ENCODE peak calls at places on chromosomes 3 and 15, in four cellular contexts. G is GM23248, I is fibroblast of lung, N is GM23338. W is an unnamed sample.
A peak's percentile ranks its signal among the peaks of the same experiment; 100 is the strongest.

GRCh38 chr3:33032937-33033336 is 64.0 kb downstream of the GLB1 start:
- DNase-seq in G (peak; percentile 3), I (no peak), N (no peak), W (peak; percentile 70)

GRCh38 chr3:69082805-69083204 is 1.9 kb upstream of the ARL6IP5 start:
- DNase-seq in G (peak; percentile 79), I (peak; percentile 81), N (no peak), W (no peak)

GRCh38 chr15:87739866-87740265 is 516.7 kb downstream of the NTRK3 start:
- DNase-seq in G (peak; percentile 41), I (no peak), N (no peak), W (no peak)

GRCh38 chr15:23035964-23036566 is 3.3 kb downstream of the TUBGCP5 start:
- DNase-seq in G (peak; percentile 71), I (peak; percentile 48), N (peak; percentile 87), W (peak; percentile 12)

GRCh38 chr15:91070872-91071271 is 29.2 kb upstream of the SV2B start:
- DNase-seq in G (no peak), I (no peak), N (peak; percentile 25), W (no peak)

GRCh38 chr3:13042127-13042931 is 30.9 kb downstream of the IQSEC1 start:
- DNase-seq in G (no peak), I (no peak), N (no peak), W (no peak)

GRCh38 chr3:121883507-121883906 is 10.7 kb upstream of the SLC15A2 start:
- DNase-seq in G (peak; percentile 17), I (peak; percentile 27), N (peak; percentile 68), W (peak; percentile 18)

GRCh38 chr15:66779331-66780009 is 77.4 kb downstream of the SMAD6 start:
- DNase-seq in G (peak; percentile 31), I (no peak), N (no peak), W (no peak)

GRCh38 chr3:126146034-126146433 is 34.4 kb downstream of the ALDH1L1 start:
- DNase-seq in G (no peak), I (no peak), N (no peak), W (no peak)

GRCh38 chr3:110069641-110070538 is 732.5 kb upstream of the DPPA4 start:
- DNase-seq in G (peak; percentile 32), I (peak; percentile 28), N (no peak), W (no peak)

GRCh38 chr15:34986326-34987181 is 1.5 kb downstream of the ZNF770 start:
- DNase-seq in G (peak; percentile 39), I (no peak), N (no peak), W (no peak)

GRCh38 chr3:163347944-163348343 is 1730.4 kb downstream of the SI start:
- DNase-seq in G (no peak), I (no peak), N (no peak), W (peak; percentile 28)

GRCh38 chr15:89090791-89091666 is 2.8 kb downstream of the ABHD2 start:
- DNase-seq in G (peak; percentile 92), I (peak; percentile 80), N (no peak), W (no peak)

GRCh38 chr3:57069471-57070010 is 9.1 kb downstream of the SPATA12 start:
- DNase-seq in G (no peak), I (no peak), N (no peak), W (no peak)

GRCh38 chr15:74837482-74837881 is 5.5 kb downstream of the ULK3 start:
- DNase-seq in G (no peak), I (no peak), N (peak; percentile 40), W (no peak)

GRCh38 chr3:190716961-190717360 is 145.5 kb downstream of the GMNC start:
- DNase-seq in G (no peak), I (peak; percentile 46), N (no peak), W (no peak)

GRCh38 chr15:100729461-100729860 is 127.1 kb downstream of the ASB7 start:
- DNase-seq in G (no peak), I (no peak), N (no peak), W (no peak)

GRCh38 chr3:128523591-128523990 is 30.6 kb upstream of the GATA2 start:
- DNase-seq in G (no peak), I (no peak), N (no peak), W (no peak)

GRCh38 chr15:83794209-83794608 is 140.3 kb downstream of the ADAMTSL3 start:
- DNase-seq in G (no peak), I (no peak), N (no peak), W (no peak)

GRCh38 chr15:92324036-92324963 is 69.4 kb upstream of the ST8SIA2 start:
- DNase-seq in G (no peak), I (no peak), N (no peak), W (no peak)

GRCh38 chr15:92326236-92326635 is 67.4 kb upstream of the ST8SIA2 start:
- DNase-seq in G (no peak), I (no peak), N (no peak), W (no peak)

GRCh38 chr15:92322566-92323355 is 70.9 kb upstream of the ST8SIA2 start:
- DNase-seq in G (no peak), I (no peak), N (no peak), W (no peak)

GRCh38 chr15:92327033-92327432 is 66.6 kb upstream of the ST8SIA2 start:
- DNase-seq in G (no peak), I (no peak), N (no peak), W (no peak)

GRCh38 chr15:92323480-92323879 is 70.2 kb upstream of the ST8SIA2 start:
- DNase-seq in G (no peak), I (no peak), N (no peak), W (no peak)
- H3K4me3 ChIP-seq in G (no peak overlapping the region), I (no peak overlapping the region), N (no peak overlapping the region), W (no peak overlapping the region)

DNA sequence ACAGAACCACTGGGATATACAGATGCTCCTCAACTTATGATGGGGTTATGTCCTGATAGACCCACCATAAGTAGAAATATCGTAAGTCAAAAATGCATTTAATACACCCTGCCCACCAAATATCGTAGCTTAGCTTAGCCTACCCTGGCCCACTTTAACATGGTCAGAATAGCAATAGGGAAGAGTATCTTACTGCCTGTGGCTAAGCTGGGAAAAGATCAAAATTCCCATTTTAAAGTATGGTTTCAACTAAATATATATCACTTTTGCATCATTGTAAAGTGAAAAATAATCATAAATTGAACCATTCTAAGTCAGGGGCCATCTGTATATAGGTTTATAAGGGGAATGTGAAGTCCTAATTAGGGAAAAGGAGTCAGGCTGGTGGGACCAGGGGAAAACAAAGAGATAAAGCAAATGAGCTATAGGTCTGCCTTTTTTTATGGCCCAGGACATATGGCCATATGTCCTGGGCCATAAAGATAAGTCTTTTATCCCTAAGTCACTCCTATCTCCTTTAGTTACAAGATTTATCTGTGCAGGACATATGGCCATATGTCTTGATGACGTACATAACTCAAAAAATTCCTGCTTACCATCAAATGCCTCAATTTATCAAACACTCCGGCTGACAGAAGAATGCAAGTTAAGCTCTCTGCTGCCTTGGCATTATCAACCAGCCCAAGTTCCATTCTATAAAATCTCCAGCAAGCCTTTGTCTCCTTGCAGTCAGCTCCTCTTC is 11.2 kb downstream of the RTP3 start:
- DNase-seq in G (no peak), I (no peak), N (no peak), W (no peak)
- TF ChIP-seq EZH2 in G (no peak), I (no peak), N (no peak), W (no peak)

GRCh38 chr3:63450634-63451363 is 172.7 kb downstream of the SYNPR start:
- DNase-seq in G (peak; percentile 37), I (no peak), N (no peak), W (no peak)

GRCh38 chr3:63450023-63450422 is 171.9 kb downstream of the SYNPR start:
- DNase-seq in G (peak; percentile 50), I (no peak), N (no peak), W (no peak)
- H3K4me3 ChIP-seq in G (no peak overlapping the region), I (no peak overlapping the region), N (no peak overlapping the region), W (no peak overlapping the region)

GRCh38 chr15:28884151-28884940 is 1.4 kb upstream of the APBA2 start:
- DNase-seq in G (no peak), I (no peak), N (no peak), W (no peak)

GRCh38 chr15:28885289-28885629 is 515 bp upstream of the APBA2 start:
- DNase-seq in G (no peak), I (peak; percentile 15), N (no peak), W (no peak)

GRCh38 chr15:28886431-28887343 is 913 bp downstream of the APBA2 start:
- DNase-seq in G (no peak), I (no peak), N (peak; percentile 43), W (no peak)

GRCh38 chr15:28887344-28888174 is 1.8 kb downstream of the APBA2 start:
- DNase-seq in G (no peak), I (no peak), N (no peak), W (no peak)

GRCh38 chr15:28885630-28886430 is at the start of gene APBA2:
- DNase-seq in G (peak; percentile 52), I (peak; percentile 48), N (peak; percentile 77), W (no peak)
- TF ChIP-seq EZH2 in G (peak; percentile 22), I (no peak), N (no peak), W (peak; percentile 73)